ENCODE peak calls at places on chromosomes 11 and 22, in five cellular contexts. One of them, this sample, is unnamed.

GRCh38 chr11:18171377-18172000 is 1.1 kb upstream of the MRGPRX4 start:
- DNase-seq in IMR-90: no peak
- DNase-seq in astrocyte of the spinal cord: no peak
- DNase-seq in OCI-LY7: peak; percentile 56
- DNase-seq in uterus: no peak
- DNase-seq in this sample: peak; percentile 51

GRCh38 chr11:119863811-119864601 is 135.0 kb upstream of the NECTIN1 start:
- DNase-seq in IMR-90: no peak
- DNase-seq in astrocyte of the spinal cord: no peak
- DNase-seq in OCI-LY7: peak; percentile 15
- DNase-seq in uterus: no peak
- DNase-seq in this sample: no peak

GRCh38 chr11:92979176-92979575 is 9.7 kb downstream of the MTNR1B start:
- DNase-seq in IMR-90: peak; percentile 89
- DNase-seq in astrocyte of the spinal cord: peak; percentile 69
- DNase-seq in OCI-LY7: no peak
- DNase-seq in uterus: no peak
- DNase-seq in this sample: no peak

GRCh38 chr11:2580061-2580421 is 119.8 kb downstream of the KCNQ1OT1 start:
- DNase-seq in IMR-90: no peak
- DNase-seq in astrocyte of the spinal cord: no peak
- DNase-seq in OCI-LY7: no peak
- DNase-seq in uterus: peak; percentile 10
- DNase-seq in this sample: no peak

GRCh38 chr11:95641506-95641905 is 148.1 kb downstream of the FAM76B start:
- DNase-seq in IMR-90: no peak
- DNase-seq in astrocyte of the spinal cord: no peak
- DNase-seq in OCI-LY7: no peak
- DNase-seq in uterus: no peak
- DNase-seq in this sample: no peak

GRCh38 chr11:26079966-26080365 is 252.0 kb upstream of the ANO3 start:
- DNase-seq in IMR-90: no peak
- DNase-seq in astrocyte of the spinal cord: no peak
- DNase-seq in OCI-LY7: no peak
- DNase-seq in uterus: no peak
- DNase-seq in this sample: no peak

GRCh38 chr11:3964056-3964455 is 108.6 kb downstream of the STIM1 start:
- DNase-seq in IMR-90: no peak
- DNase-seq in astrocyte of the spinal cord: no peak
- DNase-seq in OCI-LY7: no peak
- DNase-seq in uterus: no peak
- DNase-seq in this sample: no peak

GRCh38 chr11:81007046-81007445 is 1566.2 kb upstream of the TENM4 start:
- DNase-seq in IMR-90: peak; percentile 14
- DNase-seq in astrocyte of the spinal cord: peak; percentile 54
- DNase-seq in OCI-LY7: no peak
- DNase-seq in uterus: no peak
- DNase-seq in this sample: peak; percentile 63

GRCh38 chr11:92740251-92740650 is 229.2 kb upstream of the MTNR1B start:
- DNase-seq in IMR-90: no peak
- DNase-seq in astrocyte of the spinal cord: no peak
- DNase-seq in OCI-LY7: no peak
- DNase-seq in uterus: no peak
- DNase-seq in this sample: no peak

GRCh38 chr11:12007230-12007593 is 1.2 kb downstream of the DKK3 start:
- DNase-seq in IMR-90: no peak
- DNase-seq in astrocyte of the spinal cord: no peak
- DNase-seq in OCI-LY7: no peak
- DNase-seq in uterus: no peak
- DNase-seq in this sample: no peak

GRCh38 chr11:66976048-66976467 is 954 bp downstream of the C11orf86 start:
- DNase-seq in IMR-90: no peak
- DNase-seq in astrocyte of the spinal cord: no peak
- DNase-seq in OCI-LY7: peak; percentile 29
- DNase-seq in uterus: no peak
- DNase-seq in this sample: peak; percentile 55

GRCh38 chr11:2933376-2934056 is 4.3 kb upstream of the PHLDA2 start:
- DNase-seq in IMR-90: peak; percentile 75
- DNase-seq in astrocyte of the spinal cord: peak; percentile 80
- DNase-seq in OCI-LY7: no peak
- DNase-seq in uterus: no peak
- DNase-seq in this sample: peak; percentile 96

GRCh38 chr11:25566298-25567200 is 765.4 kb upstream of the ANO3 start:
- DNase-seq in IMR-90: no peak
- DNase-seq in astrocyte of the spinal cord: no peak
- DNase-seq in OCI-LY7: no peak
- DNase-seq in uterus: peak; percentile 12
- DNase-seq in this sample: no peak

GRCh38 chr22:45036154-45036553 is 26.3 kb upstream of the PHF21B start:
- DNase-seq in IMR-90: peak; percentile 16
- DNase-seq in astrocyte of the spinal cord: peak; percentile 9
- DNase-seq in OCI-LY7: no peak
- DNase-seq in uterus: peak; percentile 52
- DNase-seq in this sample: no peak

GRCh38 chr11:132744771-132745170 is 787.5 kb downstream of the OPCML start:
- DNase-seq in IMR-90: peak; percentile 59
- DNase-seq in astrocyte of the spinal cord: no peak
- DNase-seq in OCI-LY7: no peak
- DNase-seq in uterus: no peak
- DNase-seq in this sample: no peak

GRCh38 chr11:134759855-134760254 is 347.8 kb upstream of the B3GAT1 start:
- DNase-seq in IMR-90: no peak
- DNase-seq in astrocyte of the spinal cord: no peak
- DNase-seq in OCI-LY7: no peak
- DNase-seq in uterus: no peak
- DNase-seq in this sample: no peak

GRCh38 chr11:8389034-8389996 is 125.6 kb upstream of the LMO1 start:
- DNase-seq in IMR-90: no peak
- DNase-seq in astrocyte of the spinal cord: peak; percentile 37
- DNase-seq in OCI-LY7: no peak
- DNase-seq in uterus: no peak
- DNase-seq in this sample: no peak

GRCh38 chr11:76253416-76253815 is 47.1 kb upstream of the WNT11 start:
- DNase-seq in IMR-90: no peak
- DNase-seq in astrocyte of the spinal cord: no peak
- DNase-seq in OCI-LY7: no peak
- DNase-seq in uterus: no peak
- DNase-seq in this sample: no peak

GRCh38 chr11:12376259-12376971 is 956 bp upstream of the PARVA start:
- DNase-seq in IMR-90: peak; percentile 91
- DNase-seq in astrocyte of the spinal cord: peak; percentile 74
- DNase-seq in OCI-LY7: no peak
- DNase-seq in uterus: peak; percentile 86
- DNase-seq in this sample: no peak

GRCh38 chr11:82775736-82776346 is 42.2 kb upstream of the FAM181B start:
- DNase-seq in IMR-90: peak; percentile 47
- DNase-seq in astrocyte of the spinal cord: peak; percentile 29
- DNase-seq in OCI-LY7: peak; percentile 51
- DNase-seq in uterus: no peak
- DNase-seq in this sample: peak; percentile 89

GRCh38 chr11:2448661-2449547 is 4.1 kb downstream of the KCNQ1 start:
- DNase-seq in IMR-90: no peak
- DNase-seq in astrocyte of the spinal cord: no peak
- DNase-seq in OCI-LY7: no peak
- DNase-seq in uterus: no peak
- DNase-seq in this sample: no peak

GRCh38 chr11:122392508-122392907 is 263.0 kb upstream of the UBASH3B start:
- DNase-seq in IMR-90: no peak
- DNase-seq in astrocyte of the spinal cord: no peak
- DNase-seq in OCI-LY7: no peak
- DNase-seq in uterus: no peak
- DNase-seq in this sample: no peak

GRCh38 chr11:93929407-93929806 is 79.0 kb upstream of the VSTM5 start:
- DNase-seq in IMR-90: no peak
- DNase-seq in astrocyte of the spinal cord: no peak
- DNase-seq in OCI-LY7: no peak
- DNase-seq in uterus: no peak
- DNase-seq in this sample: peak; percentile 90

GRCh38 chr11:68838572-68838964 is 3.1 kb downstream of the CPT1A start:
- DNase-seq in IMR-90: no peak
- DNase-seq in astrocyte of the spinal cord: no peak
- DNase-seq in OCI-LY7: peak; percentile 40
- DNase-seq in uterus: peak; percentile 66
- DNase-seq in this sample: no peak

GRCh38 chr11:11036185-11037161 is 178.6 kb upstream of the ZBED5 start:
- DNase-seq in IMR-90: peak; percentile 66
- DNase-seq in astrocyte of the spinal cord: peak; percentile 53
- DNase-seq in OCI-LY7: peak; percentile 76
- DNase-seq in uterus: peak; percentile 55
- DNase-seq in this sample: peak; percentile 66

GRCh38 chr22:45974498-45974897 is 2.5 kb downstream of the WNT7B start:
- DNase-seq in IMR-90: no peak
- DNase-seq in astrocyte of the spinal cord: no peak
- DNase-seq in OCI-LY7: no peak
- DNase-seq in uterus: no peak
- DNase-seq in this sample: peak; percentile 67

GRCh38 chr11:10450451-10451398 is 4.3 kb upstream of the AMPD3 start:
- DNase-seq in IMR-90: no peak
- DNase-seq in astrocyte of the spinal cord: peak; percentile 32
- DNase-seq in OCI-LY7: no peak
- DNase-seq in uterus: no peak
- DNase-seq in this sample: peak; percentile 79

GRCh38 chr11:6251990-6252473 is 7.6 kb upstream of the CCKBR start:
- DNase-seq in IMR-90: peak; percentile 85
- DNase-seq in astrocyte of the spinal cord: no peak
- DNase-seq in OCI-LY7: no peak
- DNase-seq in uterus: no peak
- DNase-seq in this sample: no peak

GRCh38 chr11:116257871-116258270 is 514.9 kb downstream of the BUD13 start:
- DNase-seq in IMR-90: no peak
- DNase-seq in astrocyte of the spinal cord: no peak
- DNase-seq in OCI-LY7: no peak
- DNase-seq in uterus: no peak
- DNase-seq in this sample: no peak

GRCh38 chr11:13473013-13473722 is 10.1 kb upstream of the BTBD10 start:
- DNase-seq in IMR-90: no peak
- DNase-seq in astrocyte of the spinal cord: no peak
- DNase-seq in OCI-LY7: no peak
- DNase-seq in uterus: no peak
- DNase-seq in this sample: no peak

GRCh38 chr11:3609416-3610265 is 32.2 kb downstream of the ART5 start:
- DNase-seq in IMR-90: peak; percentile 37
- DNase-seq in astrocyte of the spinal cord: peak; percentile 44
- DNase-seq in OCI-LY7: peak; percentile 51
- DNase-seq in uterus: no peak
- DNase-seq in this sample: peak; percentile 64

GRCh38 chr11:108131993-108132392 is 10.6 kb downstream of the ACAT1 start:
- DNase-seq in IMR-90: peak; percentile 8
- DNase-seq in astrocyte of the spinal cord: no peak
- DNase-seq in OCI-LY7: no peak
- DNase-seq in uterus: no peak
- DNase-seq in this sample: no peak

GRCh38 chr11:9176550-9176949 is 85.2 kb upstream of the SCUBE2 start:
- DNase-seq in IMR-90: peak; percentile 35
- DNase-seq in astrocyte of the spinal cord: no peak
- DNase-seq in OCI-LY7: no peak
- DNase-seq in uterus: no peak
- DNase-seq in this sample: no peak

GRCh38 chr22:50267591-50268390 is 2.4 kb downstream of the MAPK11 start:
- DNase-seq in IMR-90: peak; percentile 38
- DNase-seq in astrocyte of the spinal cord: peak; percentile 38
- DNase-seq in OCI-LY7: peak; percentile 71
- DNase-seq in uterus: peak; percentile 70
- DNase-seq in this sample: no peak
- TF ChIP-seq CTCF in IMR-90: peak; percentile 33
- TF ChIP-seq CTCF in astrocyte of the spinal cord: peak; percentile 32
- TF ChIP-seq CTCF in OCI-LY7: peak; percentile 46
- TF ChIP-seq CTCF in uterus: peak; percentile 17
- TF ChIP-seq CTCF in this sample: no peak

GRCh38 chr11:130381317-130381716 is 47.1 kb downstream of the ADAMTS8 start:
- DNase-seq in IMR-90: no peak
- DNase-seq in astrocyte of the spinal cord: no peak
- DNase-seq in OCI-LY7: no peak
- DNase-seq in uterus: no peak
- DNase-seq in this sample: no peak
- TF ChIP-seq CTCF in IMR-90: no peak
- TF ChIP-seq CTCF in astrocyte of the spinal cord: no peak
- TF ChIP-seq CTCF in OCI-LY7: no peak
- TF ChIP-seq CTCF in uterus: no peak
- TF ChIP-seq CTCF in this sample: no peak

DNA sequence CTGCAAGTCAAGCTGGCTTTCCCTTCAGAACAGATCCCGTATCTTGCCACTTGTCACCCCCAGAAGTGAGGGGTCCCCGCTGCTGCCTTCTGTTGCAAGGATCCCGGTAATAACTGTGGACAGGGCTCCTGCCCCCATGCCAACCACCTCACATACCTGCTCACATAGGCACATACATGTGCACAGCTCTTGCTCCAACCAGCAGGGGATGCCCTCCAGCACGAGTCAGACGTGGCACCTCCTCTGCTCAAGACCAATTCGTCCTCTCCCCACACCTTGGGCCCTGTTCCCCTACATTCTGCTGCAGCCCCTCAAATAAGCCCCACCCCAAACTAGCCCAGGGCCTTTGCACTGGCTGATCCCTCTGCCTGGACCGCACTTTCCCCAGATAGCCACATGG is 163.3 kb downstream of the CRYBB2 start:
- DNase-seq in IMR-90: no peak
- DNase-seq in astrocyte of the spinal cord: no peak
- DNase-seq in OCI-LY7: no peak
- DNase-seq in uterus: no peak
- DNase-seq in this sample: no peak
- TF ChIP-seq CTCF in IMR-90: peak; percentile 4
- TF ChIP-seq CTCF in astrocyte of the spinal cord: peak; percentile 22
- TF ChIP-seq CTCF in OCI-LY7: peak; percentile 30
- TF ChIP-seq CTCF in uterus: no peak
- TF ChIP-seq CTCF in this sample: peak; percentile 36

GRCh38 chr11:57116654-57117053 is 65.1 kb upstream of the LRRC55 start:
- DNase-seq in IMR-90: peak; percentile 44
- DNase-seq in astrocyte of the spinal cord: peak; percentile 53
- DNase-seq in OCI-LY7: peak; percentile 37
- DNase-seq in uterus: no peak
- DNase-seq in this sample: peak; percentile 69

GRCh38 chr11:57109331-57109730 is 72.4 kb upstream of the LRRC55 start:
- DNase-seq in IMR-90: no peak
- DNase-seq in astrocyte of the spinal cord: no peak
- DNase-seq in OCI-LY7: no peak
- DNase-seq in uterus: no peak
- DNase-seq in this sample: no peak

DNA sequence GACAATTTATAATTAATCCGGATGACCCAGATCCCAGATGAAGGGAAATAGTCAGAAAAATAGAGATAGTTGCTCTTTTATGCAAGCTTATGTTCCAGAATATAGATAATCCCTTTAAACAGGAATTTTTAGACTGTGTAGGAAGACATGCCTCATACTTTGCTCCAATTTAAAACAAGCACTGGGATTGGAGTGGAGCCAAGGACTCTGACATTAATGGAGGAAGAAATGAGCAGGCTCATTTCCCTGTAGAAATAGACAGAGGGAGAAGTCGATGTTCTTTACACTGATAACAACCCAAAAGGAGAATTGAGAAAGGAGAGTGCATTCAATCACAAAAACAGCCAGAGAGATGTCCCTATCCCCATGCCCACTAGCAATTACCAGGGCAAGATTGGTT is 70.1 kb upstream of the LRRC55 start:
- DNase-seq in IMR-90: no peak
- DNase-seq in astrocyte of the spinal cord: no peak
- DNase-seq in OCI-LY7: no peak
- DNase-seq in uterus: no peak
- DNase-seq in this sample: no peak
- TF ChIP-seq CTCF in IMR-90: no peak
- TF ChIP-seq CTCF in astrocyte of the spinal cord: no peak
- TF ChIP-seq CTCF in OCI-LY7: no peak
- TF ChIP-seq CTCF in uterus: no peak
- TF ChIP-seq CTCF in this sample: no peak

GRCh38 chr11:64796757-64797541 is 6.1 kb downstream of the MAP4K2 start:
- DNase-seq in IMR-90: no peak
- DNase-seq in astrocyte of the spinal cord: no peak
- DNase-seq in OCI-LY7: no peak
- DNase-seq in uterus: no peak
- DNase-seq in this sample: no peak
- TF ChIP-seq CTCF in IMR-90: no peak
- TF ChIP-seq CTCF in astrocyte of the spinal cord: no peak
- TF ChIP-seq CTCF in OCI-LY7: no peak
- TF ChIP-seq CTCF in uterus: no peak
- TF ChIP-seq CTCF in this sample: no peak